ENCODE peak calls at places on chromosomes 16 and 17, in eight cellular contexts. One of them, this sample, is unnamed.

GRCh38 chr17:65297384-65297783 is 160.2 kb downstream of the RGS9 start:
- DNase-seq in nephron progenitor cell: no peak
- DNase-seq in heart right ventricle: no peak
- DNase-seq in AG09319: no peak
- DNase-seq in psoas muscle: no peak
- DNase-seq in small intestine: no peak
- DNase-seq in anterior cingulate cortex: no peak
- DNase-seq in AG04450: no peak
- DNase-seq in this sample: no peak

GRCh38 chr17:74690409-74690825 is 22.3 kb downstream of the CD300LF start:
- DNase-seq in nephron progenitor cell: no peak
- DNase-seq in heart right ventricle: no peak
- DNase-seq in AG09319: no peak
- DNase-seq in psoas muscle: no peak
- DNase-seq in small intestine: no peak
- DNase-seq in anterior cingulate cortex: no peak
- DNase-seq in AG04450: no peak
- DNase-seq in this sample: no peak

GRCh38 chr17:81867952-81868673 is 3.0 kb downstream of the ARHGDIA start:
- DNase-seq in nephron progenitor cell: no peak
- DNase-seq in heart right ventricle: no peak
- DNase-seq in AG09319: no peak
- DNase-seq in psoas muscle: no peak
- DNase-seq in small intestine: no peak
- DNase-seq in anterior cingulate cortex: no peak
- DNase-seq in AG04450: no peak
- DNase-seq in this sample: no peak

GRCh38 chr17:16374129-16374528 is 6.8 kb upstream of the UBB start:
- DNase-seq in nephron progenitor cell: no peak
- DNase-seq in heart right ventricle: no peak
- DNase-seq in AG09319: no peak
- DNase-seq in psoas muscle: no peak
- DNase-seq in small intestine: peak; percentile 60
- DNase-seq in anterior cingulate cortex: no peak
- DNase-seq in AG04450: no peak
- DNase-seq in this sample: no peak

GRCh38 chr16:68910051-68910450 is 66.7 kb downstream of the TANGO6 start:
- DNase-seq in nephron progenitor cell: no peak
- DNase-seq in heart right ventricle: no peak
- DNase-seq in AG09319: no peak
- DNase-seq in psoas muscle: no peak
- DNase-seq in small intestine: no peak
- DNase-seq in anterior cingulate cortex: no peak
- DNase-seq in AG04450: no peak
- DNase-seq in this sample: no peak

GRCh38 chr16:82091225-82091624 is 56.2 kb downstream of the HSD17B2 start:
- DNase-seq in nephron progenitor cell: no peak
- DNase-seq in heart right ventricle: no peak
- DNase-seq in AG09319: no peak
- DNase-seq in psoas muscle: no peak
- DNase-seq in small intestine: no peak
- DNase-seq in anterior cingulate cortex: no peak
- DNase-seq in AG04450: peak; percentile 37
- DNase-seq in this sample: no peak

GRCh38 chr17:177762-178161 is 3.7 kb downstream of the DOC2B start:
- DNase-seq in nephron progenitor cell: no peak
- DNase-seq in heart right ventricle: no peak
- DNase-seq in AG09319: no peak
- DNase-seq in psoas muscle: peak; percentile 7
- DNase-seq in small intestine: no peak
- DNase-seq in anterior cingulate cortex: no peak
- DNase-seq in AG04450: no peak
- DNase-seq in this sample: no peak

GRCh38 chr16:13997933-13998332 is 73.2 kb upstream of the MRTFB start:
- DNase-seq in nephron progenitor cell: no peak
- DNase-seq in heart right ventricle: no peak
- DNase-seq in AG09319: no peak
- DNase-seq in psoas muscle: no peak
- DNase-seq in small intestine: peak; percentile 71
- DNase-seq in anterior cingulate cortex: no peak
- DNase-seq in AG04450: no peak
- DNase-seq in this sample: no peak

GRCh38 chr17:76371656-76372628 is 12.5 kb upstream of the SPHK1 start:
- DNase-seq in nephron progenitor cell: no peak
- DNase-seq in heart right ventricle: no peak
- DNase-seq in AG09319: peak; percentile 74
- DNase-seq in psoas muscle: no peak
- DNase-seq in small intestine: no peak
- DNase-seq in anterior cingulate cortex: no peak
- DNase-seq in AG04450: peak; percentile 92
- DNase-seq in this sample: no peak

GRCh38 chr16:54957403-54957802 is 26.7 kb downstream of the IRX5 start:
- DNase-seq in nephron progenitor cell: no peak
- DNase-seq in heart right ventricle: no peak
- DNase-seq in AG09319: no peak
- DNase-seq in psoas muscle: no peak
- DNase-seq in small intestine: peak; percentile 20
- DNase-seq in anterior cingulate cortex: no peak
- DNase-seq in AG04450: no peak
- DNase-seq in this sample: no peak

GRCh38 chr17:8148560-8148959 is 3.6 kb downstream of the PER1 start:
- DNase-seq in nephron progenitor cell: no peak
- DNase-seq in heart right ventricle: no peak
- DNase-seq in AG09319: no peak
- DNase-seq in psoas muscle: no peak
- DNase-seq in small intestine: no peak
- DNase-seq in anterior cingulate cortex: no peak
- DNase-seq in AG04450: no peak
- DNase-seq in this sample: no peak

GRCh38 chr16:21685034-21685455 is 21.3 kb downstream of the OTOA start:
- DNase-seq in nephron progenitor cell: peak; percentile 78
- DNase-seq in heart right ventricle: no peak
- DNase-seq in AG09319: no peak
- DNase-seq in psoas muscle: no peak
- DNase-seq in small intestine: no peak
- DNase-seq in anterior cingulate cortex: no peak
- DNase-seq in AG04450: no peak
- DNase-seq in this sample: no peak

GRCh38 chr17:33976816-33977215 is 278.3 kb upstream of the CCL2 start:
- DNase-seq in nephron progenitor cell: no peak
- DNase-seq in heart right ventricle: no peak
- DNase-seq in AG09319: no peak
- DNase-seq in psoas muscle: no peak
- DNase-seq in small intestine: no peak
- DNase-seq in anterior cingulate cortex: no peak
- DNase-seq in AG04450: no peak
- DNase-seq in this sample: no peak

GRCh38 chr16:86991679-86992078 is 325.5 kb downstream of the C16orf95 start:
- DNase-seq in nephron progenitor cell: no peak
- DNase-seq in heart right ventricle: no peak
- DNase-seq in AG09319: no peak
- DNase-seq in psoas muscle: no peak
- DNase-seq in small intestine: no peak
- DNase-seq in anterior cingulate cortex: no peak
- DNase-seq in AG04450: peak; percentile 39
- DNase-seq in this sample: no peak

GRCh38 chr16:85633888-85634287 is 20.8 kb downstream of the GSE1 start:
- DNase-seq in nephron progenitor cell: no peak
- DNase-seq in heart right ventricle: no peak
- DNase-seq in AG09319: no peak
- DNase-seq in psoas muscle: no peak
- DNase-seq in small intestine: no peak
- DNase-seq in anterior cingulate cortex: no peak
- DNase-seq in AG04450: no peak
- DNase-seq in this sample: no peak

GRCh38 chr17:21573961-21574610 is 118.2 kb upstream of the KCNJ18 start:
- DNase-seq in nephron progenitor cell: no peak
- DNase-seq in heart right ventricle: peak; percentile 70
- DNase-seq in AG09319: peak; percentile 64
- DNase-seq in psoas muscle: peak; percentile 65
- DNase-seq in small intestine: peak; percentile 12
- DNase-seq in anterior cingulate cortex: peak; percentile 77
- DNase-seq in AG04450: peak; percentile 46
- DNase-seq in this sample: no peak

GRCh38 chr17:4607773-4608187 is 23.5 kb downstream of the SMTNL2 start:
- DNase-seq in nephron progenitor cell: no peak
- DNase-seq in heart right ventricle: peak; percentile 82
- DNase-seq in AG09319: no peak
- DNase-seq in psoas muscle: peak; percentile 73
- DNase-seq in small intestine: peak; percentile 40
- DNase-seq in anterior cingulate cortex: peak; percentile 10
- DNase-seq in AG04450: no peak
- DNase-seq in this sample: peak; percentile 37

GRCh38 chr16:25896412-25896811 is 204.7 kb downstream of the HS3ST4 start:
- DNase-seq in nephron progenitor cell: no peak
- DNase-seq in heart right ventricle: no peak
- DNase-seq in AG09319: no peak
- DNase-seq in psoas muscle: no peak
- DNase-seq in small intestine: no peak
- DNase-seq in anterior cingulate cortex: no peak
- DNase-seq in AG04450: no peak
- DNase-seq in this sample: no peak

GRCh38 chr16:8110572-8111514 is 479.5 kb downstream of the TMEM114 start:
- DNase-seq in nephron progenitor cell: no peak
- DNase-seq in heart right ventricle: no peak
- DNase-seq in AG09319: no peak
- DNase-seq in psoas muscle: no peak
- DNase-seq in small intestine: no peak
- DNase-seq in anterior cingulate cortex: no peak
- DNase-seq in AG04450: no peak
- DNase-seq in this sample: no peak

GRCh38 chr17:20988001-20988641 is 54.7 kb downstream of the USP22 start:
- DNase-seq in nephron progenitor cell: no peak
- DNase-seq in heart right ventricle: no peak
- DNase-seq in AG09319: no peak
- DNase-seq in psoas muscle: no peak
- DNase-seq in small intestine: no peak
- DNase-seq in anterior cingulate cortex: no peak
- DNase-seq in AG04450: no peak
- DNase-seq in this sample: no peak

GRCh38 chr17:78724544-78724943 is 57.5 kb downstream of the CYTH1 start:
- DNase-seq in nephron progenitor cell: no peak
- DNase-seq in heart right ventricle: peak; percentile 52
- DNase-seq in AG09319: no peak
- DNase-seq in psoas muscle: no peak
- DNase-seq in small intestine: no peak
- DNase-seq in anterior cingulate cortex: peak; percentile 47
- DNase-seq in AG04450: no peak
- DNase-seq in this sample: no peak

GRCh38 chr16:2180962-2181923 is 15.2 kb downstream of the CASKIN1 start:
- DNase-seq in nephron progenitor cell: no peak
- DNase-seq in heart right ventricle: no peak
- DNase-seq in AG09319: no peak
- DNase-seq in psoas muscle: no peak
- DNase-seq in small intestine: no peak
- DNase-seq in anterior cingulate cortex: no peak
- DNase-seq in AG04450: no peak
- DNase-seq in this sample: no peak

GRCh38 chr17:79415909-79416308 is 194.9 kb downstream of the RBFOX3 start:
- DNase-seq in nephron progenitor cell: no peak
- DNase-seq in heart right ventricle: no peak
- DNase-seq in AG09319: no peak
- DNase-seq in psoas muscle: no peak
- DNase-seq in small intestine: no peak
- DNase-seq in anterior cingulate cortex: no peak
- DNase-seq in AG04450: no peak
- DNase-seq in this sample: no peak

GRCh38 chr17:40122944-40123810 is 1.4 kb downstream of the MSL1 start:
- DNase-seq in nephron progenitor cell: peak; percentile 75
- DNase-seq in heart right ventricle: peak; percentile 65
- DNase-seq in AG09319: no peak
- DNase-seq in psoas muscle: no peak
- DNase-seq in small intestine: peak; percentile 59
- DNase-seq in anterior cingulate cortex: peak; percentile 49
- DNase-seq in AG04450: no peak
- DNase-seq in this sample: no peak

GRCh38 chr17:45740553-45741330 is 43.4 kb upstream of the CRHR1 start:
- DNase-seq in nephron progenitor cell: peak; percentile 72
- DNase-seq in heart right ventricle: peak; percentile 47
- DNase-seq in AG09319: no peak
- DNase-seq in psoas muscle: peak; percentile 20
- DNase-seq in small intestine: peak; percentile 33
- DNase-seq in anterior cingulate cortex: peak; percentile 72
- DNase-seq in AG04450: no peak
- DNase-seq in this sample: no peak

GRCh38 chr17:52419256-52419655 is 260.7 kb upstream of the CA10 start:
- DNase-seq in nephron progenitor cell: no peak
- DNase-seq in heart right ventricle: no peak
- DNase-seq in AG09319: no peak
- DNase-seq in psoas muscle: no peak
- DNase-seq in small intestine: no peak
- DNase-seq in anterior cingulate cortex: no peak
- DNase-seq in AG04450: no peak
- DNase-seq in this sample: no peak

GRCh38 chr17:17573912-17574311 is 17.6 kb downstream of the PEMT start:
- DNase-seq in nephron progenitor cell: no peak
- DNase-seq in heart right ventricle: no peak
- DNase-seq in AG09319: peak; percentile 47
- DNase-seq in psoas muscle: no peak
- DNase-seq in small intestine: no peak
- DNase-seq in anterior cingulate cortex: no peak
- DNase-seq in AG04450: no peak
- DNase-seq in this sample: no peak

GRCh38 chr17:80891096-80892018 is 100.3 kb upstream of the CHMP6 start:
- DNase-seq in nephron progenitor cell: no peak
- DNase-seq in heart right ventricle: no peak
- DNase-seq in AG09319: peak; percentile 5
- DNase-seq in psoas muscle: peak; percentile 40
- DNase-seq in small intestine: peak; percentile 50
- DNase-seq in anterior cingulate cortex: no peak
- DNase-seq in AG04450: peak; percentile 29
- DNase-seq in this sample: peak; percentile 50

GRCh38 chr17:40978752-40979151 is 5.4 kb downstream of the KRT40 start:
- DNase-seq in nephron progenitor cell: no peak
- DNase-seq in heart right ventricle: no peak
- DNase-seq in AG09319: no peak
- DNase-seq in psoas muscle: no peak
- DNase-seq in small intestine: no peak
- DNase-seq in anterior cingulate cortex: no peak
- DNase-seq in AG04450: no peak
- DNase-seq in this sample: no peak

GRCh38 chr16:81774348-81774747 is 4.7 kb upstream of the PLCG2 start:
- DNase-seq in nephron progenitor cell: no peak
- DNase-seq in heart right ventricle: peak; percentile 72
- DNase-seq in AG09319: no peak
- DNase-seq in psoas muscle: no peak
- DNase-seq in small intestine: no peak
- DNase-seq in anterior cingulate cortex: no peak
- DNase-seq in AG04450: no peak
- DNase-seq in this sample: no peak

GRCh38 chr16:75095204-75095621 is 21.4 kb downstream of the LDHD start:
- DNase-seq in nephron progenitor cell: no peak
- DNase-seq in heart right ventricle: no peak
- DNase-seq in AG09319: no peak
- DNase-seq in psoas muscle: no peak
- DNase-seq in small intestine: no peak
- DNase-seq in anterior cingulate cortex: no peak
- DNase-seq in AG04450: no peak
- DNase-seq in this sample: no peak

GRCh38 chr16:59973966-59974365 is 1239.8 kb upstream of the GOT2 start:
- DNase-seq in nephron progenitor cell: no peak
- DNase-seq in heart right ventricle: no peak
- DNase-seq in AG09319: no peak
- DNase-seq in psoas muscle: no peak
- DNase-seq in small intestine: no peak
- DNase-seq in anterior cingulate cortex: no peak
- DNase-seq in AG04450: no peak
- DNase-seq in this sample: no peak

GRCh38 chr17:35801583-35802224 is 6.3 kb upstream of the MMP28 start:
- DNase-seq in nephron progenitor cell: no peak
- DNase-seq in heart right ventricle: peak; percentile 78
- DNase-seq in AG09319: no peak
- DNase-seq in psoas muscle: peak; percentile 74
- DNase-seq in small intestine: peak; percentile 11
- DNase-seq in anterior cingulate cortex: peak; percentile 64
- DNase-seq in AG04450: no peak
- DNase-seq in this sample: no peak

GRCh38 chr17:6592193-6592592 is 35.8 kb upstream of the PITPNM3 start:
- DNase-seq in nephron progenitor cell: no peak
- DNase-seq in heart right ventricle: no peak
- DNase-seq in AG09319: no peak
- DNase-seq in psoas muscle: no peak
- DNase-seq in small intestine: peak; percentile 40
- DNase-seq in anterior cingulate cortex: no peak
- DNase-seq in AG04450: no peak
- DNase-seq in this sample: no peak